ENCODE peak calls at places on chromosomes 16 and 17, in six cellular contexts. One of them, this sample, is unnamed. For H3K9me3 and H3K36me3, the result is how much of the 10 kb centered on the place peaks cover.

GRCh38 chr16:48497932-48498760 is 111.8 kb downstream of the N4BP1 start:
- DNase-seq in thoracic aorta: no peak
- DNase-seq in adrenal gland: peak
- DNase-seq in tibial nerve: no peak
- DNase-seq in testis: no peak
- DNase-seq in tibial artery: no peak
- DNase-seq in this sample: no peak

GRCh38 chr16:50771366-50771765 is 29.5 kb downstream of the CYLD start:
- DNase-seq in tibial nerve: no peak
- DNase-seq in tibial artery: no peak
- DNase-seq in thoracic aorta: no peak
- DNase-seq in testis: no peak
- DNase-seq in adrenal gland: no peak
- DNase-seq in this sample: no peak

GRCh38 chr16:2032285-2033056 is 5.8 kb downstream of the NHERF2 start:
- DNase-seq in tibial nerve: no peak
- DNase-seq in testis: no peak
- DNase-seq in adrenal gland: no peak
- DNase-seq in thoracic aorta: no peak
- DNase-seq in tibial artery: no peak
- DNase-seq in this sample: no peak

GRCh38 chr16:67946966-67947558 is 3.1 kb upstream of the LCAT start:
- DNase-seq in testis: no peak
- DNase-seq in tibial nerve: no peak
- DNase-seq in adrenal gland: no peak
- DNase-seq in tibial artery: no peak
- DNase-seq in thoracic aorta: no peak
- DNase-seq in this sample: no peak

GRCh38 chr17:28416703-28417311 is 10.8 kb upstream of the SLC46A1 start:
- DNase-seq in tibial artery: no peak
- DNase-seq in adrenal gland: peak
- DNase-seq in testis: peak
- DNase-seq in thoracic aorta: no peak
- DNase-seq in tibial nerve: peak
- DNase-seq in this sample: peak

GRCh38 chr17:16880843-16881230 is 91.1 kb downstream of the TNFRSF13B start:
- DNase-seq in thoracic aorta: no peak
- DNase-seq in tibial artery: no peak
- DNase-seq in tibial nerve: no peak
- DNase-seq in adrenal gland: no peak
- DNase-seq in testis: no peak
- DNase-seq in this sample: no peak

GRCh38 chr17:78806451-78806850 is 24.4 kb upstream of the CYTH1 start:
- DNase-seq in tibial nerve: peak
- DNase-seq in tibial artery: no peak
- DNase-seq in adrenal gland: no peak
- DNase-seq in thoracic aorta: no peak
- DNase-seq in testis: no peak
- DNase-seq in this sample: no peak

GRCh38 chr16:89130448-89130847 is 36.8 kb downstream of the ACSF3 start:
- DNase-seq in thoracic aorta: no peak
- DNase-seq in tibial nerve: no peak
- DNase-seq in tibial artery: no peak
- DNase-seq in adrenal gland: no peak
- DNase-seq in testis: no peak
- DNase-seq in this sample: no peak

GRCh38 chr17:33112763-33113162 is 121.1 kb downstream of the SPACA3 start:
- DNase-seq in tibial artery: no peak
- DNase-seq in testis: no peak
- DNase-seq in adrenal gland: no peak
- DNase-seq in tibial nerve: no peak
- DNase-seq in thoracic aorta: no peak
- DNase-seq in this sample: no peak

GRCh38 chr16:71526111-71526998 is at the start of gene CHST4:
- DNase-seq in thoracic aorta: no peak
- DNase-seq in tibial nerve: no peak
- DNase-seq in tibial artery: no peak
- DNase-seq in adrenal gland: peak
- DNase-seq in testis: no peak
- DNase-seq in this sample: no peak

GRCh38 chr17:56913000-56913866 is 616 bp downstream of the TRIM25 start:
- DNase-seq in adrenal gland: no peak
- DNase-seq in tibial nerve: no peak
- DNase-seq in thoracic aorta: no peak
- DNase-seq in tibial artery: no peak
- DNase-seq in testis: no peak
- DNase-seq in this sample: peak

GRCh38 chr17:78822552-78822951 is 18.1 kb downstream of the USP36 start:
- DNase-seq in testis: no peak
- DNase-seq in tibial nerve: no peak
- DNase-seq in thoracic aorta: no peak
- DNase-seq in tibial artery: no peak
- DNase-seq in adrenal gland: no peak
- DNase-seq in this sample: no peak

GRCh38 chr17:79994602-79995001 is 41.1 kb downstream of the TBC1D16 start:
- DNase-seq in adrenal gland: no peak
- DNase-seq in testis: no peak
- DNase-seq in thoracic aorta: no peak
- DNase-seq in tibial artery: no peak
- DNase-seq in tibial nerve: no peak
- DNase-seq in this sample: no peak

GRCh38 chr17:27565874-27566672 is 64.9 kb upstream of the LGALS9 start:
- DNase-seq in adrenal gland: no peak
- DNase-seq in tibial artery: no peak
- DNase-seq in testis: no peak
- DNase-seq in tibial nerve: no peak
- DNase-seq in thoracic aorta: no peak
- DNase-seq in this sample: no peak

GRCh38 chr16:3259097-3259496 is 2.7 kb upstream of the MEFV start:
- DNase-seq in testis: peak
- DNase-seq in tibial nerve: peak
- DNase-seq in thoracic aorta: no peak
- DNase-seq in tibial artery: no peak
- DNase-seq in adrenal gland: peak
- DNase-seq in this sample: no peak

GRCh38 chr17:1975573-1975972 is 49.6 kb downstream of the RTN4RL1 start:
- DNase-seq in adrenal gland: no peak
- DNase-seq in tibial nerve: no peak
- DNase-seq in thoracic aorta: no peak
- DNase-seq in testis: no peak
- DNase-seq in tibial artery: no peak
- DNase-seq in this sample: no peak

GRCh38 chr17:18960803-18961511 is 9.0 kb downstream of the SLC5A10 start:
- DNase-seq in tibial artery: peak
- DNase-seq in thoracic aorta: peak
- DNase-seq in tibial nerve: peak
- DNase-seq in testis: peak
- DNase-seq in adrenal gland: peak
- DNase-seq in this sample: peak

GRCh38 chr16:8677481-8677880 is 3.1 kb downstream of the ABAT start:
- DNase-seq in adrenal gland: no peak
- DNase-seq in testis: no peak
- DNase-seq in tibial nerve: no peak
- DNase-seq in tibial artery: no peak
- DNase-seq in thoracic aorta: no peak
- DNase-seq in this sample: no peak

GRCh38 chr17:81365148-81365600 is 30.1 kb upstream of the BAHCC1 start:
- DNase-seq in tibial artery: no peak
- DNase-seq in tibial nerve: no peak
- DNase-seq in adrenal gland: no peak
- DNase-seq in testis: no peak
- DNase-seq in thoracic aorta: no peak
- DNase-seq in this sample: peak

GRCh38 chr16:28321700-28322411 is 29.5 kb downstream of the SBK1 start:
- DNase-seq in thoracic aorta: no peak
- DNase-seq in tibial artery: no peak
- DNase-seq in adrenal gland: no peak
- DNase-seq in testis: peak
- DNase-seq in tibial nerve: no peak
- DNase-seq in this sample: no peak

GRCh38 chr16:8194795-8195194 is 395.5 kb downstream of the TMEM114 start:
- DNase-seq in testis: no peak
- DNase-seq in tibial nerve: no peak
- DNase-seq in tibial artery: no peak
- DNase-seq in adrenal gland: no peak
- DNase-seq in thoracic aorta: no peak
- DNase-seq in this sample: no peak

GRCh38 chr17:45043268-45043681 is 8.2 kb downstream of the DCAKD start:
- DNase-seq in testis: peak
- DNase-seq in adrenal gland: peak
- DNase-seq in tibial artery: peak
- DNase-seq in thoracic aorta: no peak
- DNase-seq in tibial nerve: no peak
- DNase-seq in this sample: peak

GRCh38 chr17:19470529-19471261 is 59.7 kb downstream of the RNF112 start:
- DNase-seq in adrenal gland: no peak
- DNase-seq in testis: peak
- DNase-seq in thoracic aorta: peak
- DNase-seq in tibial artery: peak
- DNase-seq in tibial nerve: peak
- DNase-seq in this sample: peak

GRCh38 chr17:58541249-58541648 is 26.8 kb upstream of the MTMR4 start:
- DNase-seq in adrenal gland: no peak
- DNase-seq in tibial nerve: no peak
- DNase-seq in thoracic aorta: no peak
- DNase-seq in tibial artery: no peak
- DNase-seq in testis: no peak
- DNase-seq in this sample: no peak

GRCh38 chr17:74012465-74012864 is 191.0 kb upstream of the RPL38 start:
- DNase-seq in tibial artery: no peak
- DNase-seq in tibial nerve: no peak
- DNase-seq in testis: no peak
- DNase-seq in adrenal gland: no peak
- DNase-seq in thoracic aorta: no peak
- DNase-seq in this sample: no peak

GRCh38 chr16:49419016-49419415 is 45.4 kb downstream of the C16orf78 start:
- DNase-seq in thoracic aorta: no peak
- DNase-seq in testis: no peak
- DNase-seq in tibial artery: no peak
- DNase-seq in adrenal gland: no peak
- DNase-seq in tibial nerve: no peak
- DNase-seq in this sample: no peak

GRCh38 chr17:68324114-68324513 is 32.8 kb downstream of the ARSG start:
- DNase-seq in tibial artery: no peak
- DNase-seq in testis: no peak
- DNase-seq in thoracic aorta: no peak
- DNase-seq in tibial nerve: no peak
- DNase-seq in adrenal gland: peak
- DNase-seq in this sample: no peak

DNA sequence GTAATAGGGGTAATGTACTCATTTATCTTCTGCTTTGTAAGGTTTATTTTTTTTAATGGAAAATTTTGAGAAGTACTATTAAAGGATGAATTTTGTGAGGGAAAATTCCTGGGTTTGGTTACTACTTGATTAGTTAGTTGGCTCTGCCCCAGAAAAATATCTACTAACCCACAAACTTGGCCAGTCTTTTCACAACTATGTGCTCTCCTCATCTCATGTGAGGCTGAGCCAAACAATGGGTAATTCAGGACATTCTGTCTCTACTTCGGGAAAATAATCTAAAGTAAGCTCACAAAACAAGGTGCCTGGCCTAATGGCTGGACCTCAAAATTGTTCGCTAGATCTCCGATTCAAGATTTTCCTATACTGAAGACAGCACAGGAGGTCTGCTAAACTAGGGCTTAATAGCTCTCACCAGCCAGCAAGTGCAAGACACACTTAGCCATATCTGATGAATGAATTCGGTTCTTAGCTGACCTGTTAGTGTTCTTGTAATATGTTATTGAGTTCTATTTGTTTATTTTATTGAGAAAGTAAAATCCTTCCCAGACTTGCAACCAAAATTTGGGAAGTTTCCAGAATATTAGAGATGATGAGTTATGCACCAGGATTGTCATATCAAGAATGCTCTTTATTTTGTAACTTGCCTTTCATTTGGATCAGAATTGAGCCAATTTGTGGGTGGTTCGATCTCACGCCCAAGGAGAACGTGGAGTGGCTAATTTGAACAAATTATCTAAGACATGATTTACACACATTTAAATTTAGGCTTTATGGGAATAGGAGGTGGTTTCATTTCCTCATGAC is 5.7 kb downstream of the KCNJ16 start:
- DNase-seq in tibial nerve: peak
- DNase-seq in adrenal gland: no peak
- DNase-seq in tibial artery: no peak
- DNase-seq in thoracic aorta: no peak
- DNase-seq in testis: peak
- DNase-seq in this sample: no peak
- H3K9me3 ChIP-seq in tibial nerve: under half
- H3K9me3 ChIP-seq in adrenal gland: under half
- H3K9me3 ChIP-seq in tibial artery: under half
- H3K9me3 ChIP-seq in thoracic aorta: under half
- H3K9me3 ChIP-seq in testis: under half
- H3K9me3 ChIP-seq in this sample: under half

DNA sequence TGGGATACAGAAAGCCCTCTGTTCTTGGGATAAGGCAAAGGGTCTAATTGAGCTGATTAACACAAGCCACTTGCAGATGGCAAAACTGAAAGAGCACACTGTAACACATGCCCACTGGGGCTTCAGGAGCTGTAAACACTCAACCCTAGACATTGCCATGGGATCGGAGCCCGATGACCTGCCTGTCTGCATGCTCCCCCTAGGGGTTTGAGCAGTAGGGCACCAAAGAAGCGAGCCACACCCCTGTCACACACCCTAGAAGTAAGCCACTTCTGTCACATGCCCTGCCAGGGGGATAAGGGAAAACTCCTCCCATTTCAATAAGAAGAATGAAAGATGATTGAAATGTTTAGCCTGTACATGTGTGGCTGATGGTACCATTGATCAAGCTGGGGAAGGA is 81.3 kb upstream of the IRX6 start:
- DNase-seq in testis: no peak
- DNase-seq in thoracic aorta: no peak
- DNase-seq in tibial nerve: no peak
- DNase-seq in adrenal gland: no peak
- DNase-seq in tibial artery: no peak
- DNase-seq in this sample: no peak
- TF ChIP-seq CTCF in testis: no peak
- TF ChIP-seq CTCF in thoracic aorta: no peak
- TF ChIP-seq CTCF in tibial nerve: no peak
- TF ChIP-seq CTCF in adrenal gland: no peak
- TF ChIP-seq CTCF in tibial artery: no peak
- TF ChIP-seq CTCF in this sample: no peak

GRCh38 chr16:69936751-69937211 is 14.4 kb upstream of the CLEC18A start:
- DNase-seq in adrenal gland: no peak
- DNase-seq in thoracic aorta: no peak
- DNase-seq in tibial artery: peak
- DNase-seq in testis: peak
- DNase-seq in tibial nerve: peak
- DNase-seq in this sample: no peak
- H3K36me3 ChIP-seq in adrenal gland: half or more
- H3K36me3 ChIP-seq in thoracic aorta: half or more
- H3K36me3 ChIP-seq in tibial artery: half or more
- H3K36me3 ChIP-seq in testis: under half
- H3K36me3 ChIP-seq in tibial nerve: under half
- H3K36me3 ChIP-seq in this sample: under half

DNA sequence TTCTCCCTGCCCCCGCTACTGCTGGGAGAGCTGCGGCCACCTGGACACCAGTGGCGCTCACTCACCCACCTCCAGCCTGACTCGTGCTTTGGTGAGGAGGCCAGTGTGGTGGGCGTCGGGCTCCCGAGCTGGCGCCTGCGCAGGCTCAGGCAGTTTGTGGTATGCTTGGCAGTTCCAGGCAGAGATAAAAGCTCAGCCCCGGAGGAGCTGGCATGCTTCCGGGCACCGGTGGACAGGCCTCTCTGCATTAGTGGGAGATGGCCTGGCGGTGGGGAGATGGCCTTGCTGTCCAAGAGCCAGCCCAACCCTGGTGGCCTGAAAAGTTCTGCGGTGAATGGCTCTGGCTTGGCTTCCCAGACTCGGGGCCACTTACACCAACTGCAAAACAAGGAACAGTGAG is 4.1 kb downstream of the ADGRG1 start:
- DNase-seq in testis: peak
- DNase-seq in thoracic aorta: no peak
- DNase-seq in adrenal gland: no peak
- DNase-seq in tibial nerve: no peak
- DNase-seq in tibial artery: no peak
- DNase-seq in this sample: no peak
- H3K9me3 ChIP-seq in testis: under half
- H3K9me3 ChIP-seq in thoracic aorta: under half
- H3K9me3 ChIP-seq in adrenal gland: under half
- H3K9me3 ChIP-seq in tibial nerve: under half
- H3K9me3 ChIP-seq in tibial artery: under half
- H3K9me3 ChIP-seq in this sample: under half